ENCODE peak calls at places on chromosomes 16 and 17, in five cellular contexts. S is HEK293T, W is H1, H is GM12878, N is HepG2. O is an unnamed sample.
A peak's percentile ranks its signal among the peaks of the same experiment; 100 is the strongest.

GRCh38 chr17:27430882-27431491 is 25.3 kb upstream of the KSR1 start:
- DNase-seq in S (peak; percentile 14), W (peak; percentile 61), H (no peak), N (peak; percentile 34), O (peak; percentile 23)

GRCh38 chr17:7883781-7884386 is 4.7 kb upstream of the CHD3 start:
- DNase-seq in S (no peak), W (no peak), H (no peak), N (no peak), O (no peak)

GRCh38 chr17:20989991-20990855 is 52.6 kb downstream of the USP22 start:
- DNase-seq in S (no peak), W (no peak), H (no peak), N (peak; percentile 25), O (no peak)

GRCh38 chr17:10121971-10122707 is 76.3 kb downstream of the GAS7 start:
- DNase-seq in S (no peak), W (no peak), H (peak; percentile 19), N (no peak), O (no peak)

GRCh38 chr16:46812781-46813555 is 18.0 kb downstream of the C16orf87 start:
- DNase-seq in S (no peak), W (no peak), H (no peak), N (no peak), O (no peak)

GRCh38 chr16:89137666-89138512 is 33.7 kb upstream of the CDH15 start:
- DNase-seq in S (no peak), W (no peak), H (no peak), N (no peak), O (no peak)

GRCh38 chr17:40671282-40671681 is 6.3 kb upstream of the KRT222 start:
- DNase-seq in S (no peak), W (no peak), H (no peak), N (no peak), O (no peak)

GRCh38 chr16:73298562-73298961 is 250.6 kb upstream of the ZFHX3 start:
- DNase-seq in S (no peak), W (no peak), H (no peak), N (peak; percentile 9), O (peak; percentile 42)

GRCh38 chr16:81493755-81494433 is 49.3 kb downstream of the CMIP start:
- DNase-seq in S (peak; percentile 56), W (no peak), H (no peak), N (peak; percentile 57), O (no peak)

GRCh38 chr17:64081802-64082799 is 47.8 kb downstream of the ERN1 start:
- DNase-seq in S (peak; percentile 46), W (no peak), H (peak; percentile 72), N (peak; percentile 93), O (no peak)

GRCh38 chr16:59543641-59544040 is 809.5 kb upstream of the GOT2 start:
- DNase-seq in S (no peak), W (no peak), H (no peak), N (no peak), O (no peak)

GRCh38 chr17:36112572-36112971 is 8.9 kb downstream of the CCL4 start:
- DNase-seq in S (no peak), W (no peak), H (no peak), N (no peak), O (no peak)

GRCh38 chr16:22425036-22425801 is 50.8 kb upstream of the CDR2 start:
- DNase-seq in S (no peak), W (peak; percentile 41), H (no peak), N (no peak), O (no peak)

GRCh38 chr16:22425847-22426246 is 51.4 kb upstream of the CDR2 start:
- DNase-seq in S (no peak), W (no peak), H (no peak), N (no peak), O (no peak)

GRCh38 chr16:22427556-22427955 is 53.1 kb upstream of the CDR2 start:
- DNase-seq in S (no peak), W (no peak), H (no peak), N (no peak), O (no peak)

GRCh38 chr16:22423716-22424115 is 49.3 kb upstream of the CDR2 start:
- DNase-seq in S (no peak), W (peak; percentile 28), H (no peak), N (no peak), O (no peak)

GRCh38 chr16:22424161-22424937 is 49.9 kb upstream of the CDR2 start:
- DNase-seq in S (no peak), W (peak; percentile 46), H (no peak), N (no peak), O (no peak)
- TF ChIP-seq SUZ12 in S (no peak), W (no peak), H (no peak), N (no peak), O (no peak)

GRCh38 chr17:52159810-52160578 is 1.5 kb upstream of the CA10 start:
- DNase-seq in S (no peak), W (no peak), H (no peak), N (no peak), O (no peak)
- TF ChIP-seq SUZ12 in S (no peak), W (peak; percentile 74), H (no peak), N (no peak), O (no peak)

GRCh38 chr17:56076980-56077379 is 76.3 kb upstream of the ANKFN1 start:
- DNase-seq in S (no peak), W (no peak), H (no peak), N (no peak), O (no peak)
- TF ChIP-seq SUZ12 in S (no peak), W (no peak), H (no peak), N (no peak), O (no peak)

DNA sequence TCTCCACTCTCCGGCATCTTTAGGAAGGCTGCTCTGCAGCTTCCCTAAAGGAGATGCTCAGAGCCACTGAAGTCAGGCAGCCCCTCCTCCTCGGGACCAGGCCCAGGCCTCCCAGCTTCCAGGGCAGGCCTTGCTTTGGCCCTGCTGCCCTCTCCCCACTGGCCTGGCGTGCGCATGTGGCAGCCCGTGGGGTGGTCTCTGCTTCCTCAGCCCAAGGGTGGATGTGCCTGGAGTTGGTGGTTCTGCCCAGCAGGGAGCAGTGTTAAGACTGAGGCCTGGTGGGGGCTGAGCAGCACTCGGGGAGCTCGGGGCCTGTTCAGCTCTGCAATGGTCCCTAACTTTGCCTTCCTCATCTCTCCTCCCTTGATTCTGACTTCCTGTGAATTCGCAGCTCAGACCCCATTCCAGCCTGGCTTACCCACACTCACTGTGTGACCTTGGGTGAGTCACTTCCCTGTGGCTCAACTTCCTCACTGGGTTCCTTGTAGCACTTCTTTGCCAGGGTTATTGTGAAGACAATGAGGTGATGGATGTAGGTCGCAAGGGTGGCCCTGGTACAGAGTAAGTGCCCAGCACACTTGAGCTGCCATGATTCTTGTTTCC is 63.2 kb downstream of the NKD1 start:
- DNase-seq in S (no peak), W (no peak), H (no peak), N (peak; percentile 40), O (no peak)
- TF ChIP-seq SUZ12 in S (no peak), W (no peak), H (no peak), N (no peak), O (no peak)

GRCh38 chr17:60716766-60717165 is 39.1 kb downstream of the BCAS3 start:
- DNase-seq in S (no peak), W (no peak), H (no peak), N (no peak), O (no peak)

GRCh38 chr17:60724647-60725046 is 47.0 kb downstream of the BCAS3 start:
- DNase-seq in S (no peak), W (no peak), H (no peak), N (no peak), O (no peak)

GRCh38 chr17:60717814-60718213 is 40.2 kb downstream of the BCAS3 start:
- DNase-seq in S (no peak), W (peak; percentile 36), H (no peak), N (no peak), O (no peak)

DNA sequence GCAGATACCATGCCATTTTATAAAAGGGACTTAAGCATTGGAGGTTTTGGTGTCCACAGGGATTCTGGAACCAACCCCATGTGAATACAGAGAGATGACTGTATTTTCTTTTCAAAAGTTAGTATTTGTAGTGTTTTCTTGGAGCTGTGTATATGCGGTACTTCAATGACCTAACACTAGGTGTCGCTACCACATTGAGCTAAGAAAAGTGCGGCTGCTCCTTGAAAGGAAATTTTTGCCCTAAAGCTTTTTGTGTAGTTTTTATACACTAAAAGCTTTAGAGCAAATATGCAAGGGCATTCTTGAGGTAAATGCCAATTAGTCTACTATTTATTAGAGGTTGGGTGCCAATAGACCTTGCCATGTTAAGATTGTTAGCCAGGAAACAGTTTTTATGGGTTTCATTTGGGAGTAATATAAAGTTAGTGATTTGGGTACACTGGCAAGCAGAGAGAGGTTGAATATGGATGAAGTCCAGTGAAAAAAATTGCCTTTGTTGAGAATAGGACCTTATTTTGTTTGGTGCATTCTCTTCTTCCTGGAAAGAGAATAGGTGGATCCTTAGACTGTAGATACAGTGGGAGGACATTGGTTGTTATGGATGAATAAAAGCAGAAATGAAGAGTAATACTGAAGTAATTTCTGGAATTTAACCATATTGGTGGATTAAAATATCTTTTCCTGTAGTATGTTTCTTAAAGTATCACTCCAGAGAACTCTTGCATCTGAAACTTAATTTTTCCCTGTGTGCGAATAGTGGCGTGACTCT is 43.3 kb downstream of the BCAS3 start:
- DNase-seq in S (peak; percentile 60), W (peak; percentile 45), H (peak; percentile 24), N (peak; percentile 64), O (peak; percentile 54)
- TF ChIP-seq SUZ12 in S (no peak), W (no peak), H (no peak), N (no peak), O (no peak)

DNA sequence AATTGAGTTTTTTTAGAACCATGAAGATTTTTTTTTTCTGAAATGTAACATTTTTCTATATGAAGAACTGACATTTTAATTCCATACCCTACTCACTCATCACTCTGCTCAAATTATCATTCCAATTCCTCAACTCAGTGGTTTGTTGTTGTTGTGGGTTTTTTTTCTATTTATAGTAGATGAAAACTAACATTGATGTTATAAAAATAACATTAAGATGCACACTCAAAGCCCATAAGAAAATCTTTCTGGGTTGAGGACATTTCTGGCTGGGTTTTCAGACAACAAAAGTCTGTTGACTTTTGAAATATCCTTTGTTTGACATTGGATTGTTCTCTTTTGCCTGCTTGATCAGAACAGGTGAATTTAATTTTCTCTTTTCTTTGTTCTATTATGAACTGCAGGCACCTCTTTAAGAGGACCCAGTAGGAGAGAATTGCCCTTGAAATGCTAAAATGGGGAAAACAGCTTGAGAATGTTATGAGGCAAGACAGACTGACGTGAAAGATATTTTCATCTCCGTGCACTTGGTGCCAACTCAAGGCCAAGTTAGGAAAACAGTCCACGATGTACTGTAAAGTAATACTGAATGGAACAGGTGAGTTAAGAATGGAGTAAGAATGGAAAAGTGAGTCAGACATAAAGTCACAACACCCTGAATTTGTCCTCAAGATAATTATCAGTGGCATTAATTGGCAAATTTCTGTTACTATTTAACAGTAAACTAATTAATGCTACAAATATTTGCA is 16.1 kb upstream of the ABCA5 start:
- DNase-seq in S (no peak), W (no peak), H (no peak), N (no peak), O (no peak)
- TF ChIP-seq SUZ12 in S (no peak), W (no peak), H (no peak), N (no peak), O (no peak)

DNA sequence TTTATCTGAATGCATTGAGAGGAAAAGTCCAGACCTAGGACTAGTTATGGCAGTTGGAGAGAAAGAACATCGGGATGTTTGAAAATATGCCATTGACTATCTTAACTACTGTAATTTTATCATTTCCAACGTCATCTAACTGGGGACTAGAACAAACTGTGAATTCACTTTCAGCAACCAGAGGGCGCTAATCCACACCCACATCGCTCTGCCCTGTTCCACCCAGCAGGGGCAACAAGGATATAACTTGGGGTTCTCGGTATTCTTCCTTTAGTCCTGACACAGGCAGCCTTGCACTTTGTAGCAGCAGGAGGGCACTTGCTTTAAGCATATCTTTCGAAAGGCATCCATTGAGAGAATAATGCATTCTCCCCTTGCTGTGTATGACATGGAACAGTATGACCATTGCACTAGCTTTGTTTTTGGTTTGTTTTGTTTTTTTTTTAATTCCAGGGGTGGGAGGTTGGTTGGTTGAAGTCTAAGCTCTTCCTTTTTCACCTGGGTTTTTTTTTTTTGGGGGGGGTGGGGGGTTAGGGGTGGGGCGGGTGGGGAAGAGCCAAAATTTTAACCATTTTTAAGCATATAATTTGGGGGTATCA is 31.5 kb downstream of the SIAH1 start:
- DNase-seq in S (peak; percentile 74), W (peak; percentile 63), H (peak; percentile 37), N (peak; percentile 78), O (peak; percentile 63)
- TF ChIP-seq SUZ12 in S (no peak), W (no peak), H (no peak), N (no peak), O (no peak)